ENCODE peak calls at places on chromosomes 2 and 18, in ten cellular contexts. E is heart right ventricle, X is cardiac muscle cell, R is left ventricle myocardium inferior, Q is testis, K is A549, I is RWPE2, A is gastrocnemius medialis, P is body of pancreas, O is astrocyte. W is an unnamed sample.

GRCh38 chr2:66435549-66435875 is 587 bp downstream of the MEIS1 start:
- DNase-seq in E (no peak), X (peak; percentile 58), R (no peak), Q (no peak), K (no peak), I (no peak), A (no peak), P (no peak), O (no peak), W (no peak)

GRCh38 chr2:47581201-47581600 is 178.2 kb downstream of the MSH2 start:
- DNase-seq in E (no peak), X (no peak), R (no peak), Q (no peak), K (no peak), I (no peak), A (no peak), P (no peak), O (no peak), W (no peak)

GRCh38 chr2:127145255-127145899 is 38.4 kb upstream of the BIN1 start:
- DNase-seq in E (no peak), X (no peak), R (no peak), Q (no peak), K (no peak), I (no peak), A (peak; percentile 91), P (no peak), O (peak; percentile 55), W (no peak)

GRCh38 chr2:223026357-223027110 is 25.5 kb upstream of the KCNE4 start:
- DNase-seq in E (no peak), X (no peak), R (no peak), Q (no peak), K (peak; percentile 25), I (no peak), A (no peak), P (no peak), O (no peak), W (no peak)

GRCh38 chr2:40178971-40179370 is 272.9 kb downstream of the SLC8A1 start:
- DNase-seq in E (no peak), X (no peak), R (no peak), Q (no peak), K (no peak), I (no peak), A (no peak), P (no peak), O (no peak), W (no peak)

GRCh38 chr2:234694244-234695013 is 197.5 kb upstream of the ARL4C start:
- DNase-seq in E (no peak), X (no peak), R (no peak), Q (no peak), K (no peak), I (no peak), A (no peak), P (no peak), O (peak; percentile 86), W (no peak)

GRCh38 chr2:173058673-173059072 is 17.0 kb upstream of the MAP3K20 start:
- DNase-seq in E (no peak), X (no peak), R (no peak), Q (no peak), K (no peak), I (no peak), A (no peak), P (no peak), O (no peak), W (no peak)

GRCh38 chr18:2932247-2933181 is 80.4 kb downstream of the LPIN2 start:
- DNase-seq in E (peak; percentile 66), X (peak; percentile 78), R (no peak), Q (peak; percentile 62), K (peak; percentile 21), I (no peak), A (no peak), P (peak; percentile 45), O (peak; percentile 34), W (peak; percentile 85)

DNA sequence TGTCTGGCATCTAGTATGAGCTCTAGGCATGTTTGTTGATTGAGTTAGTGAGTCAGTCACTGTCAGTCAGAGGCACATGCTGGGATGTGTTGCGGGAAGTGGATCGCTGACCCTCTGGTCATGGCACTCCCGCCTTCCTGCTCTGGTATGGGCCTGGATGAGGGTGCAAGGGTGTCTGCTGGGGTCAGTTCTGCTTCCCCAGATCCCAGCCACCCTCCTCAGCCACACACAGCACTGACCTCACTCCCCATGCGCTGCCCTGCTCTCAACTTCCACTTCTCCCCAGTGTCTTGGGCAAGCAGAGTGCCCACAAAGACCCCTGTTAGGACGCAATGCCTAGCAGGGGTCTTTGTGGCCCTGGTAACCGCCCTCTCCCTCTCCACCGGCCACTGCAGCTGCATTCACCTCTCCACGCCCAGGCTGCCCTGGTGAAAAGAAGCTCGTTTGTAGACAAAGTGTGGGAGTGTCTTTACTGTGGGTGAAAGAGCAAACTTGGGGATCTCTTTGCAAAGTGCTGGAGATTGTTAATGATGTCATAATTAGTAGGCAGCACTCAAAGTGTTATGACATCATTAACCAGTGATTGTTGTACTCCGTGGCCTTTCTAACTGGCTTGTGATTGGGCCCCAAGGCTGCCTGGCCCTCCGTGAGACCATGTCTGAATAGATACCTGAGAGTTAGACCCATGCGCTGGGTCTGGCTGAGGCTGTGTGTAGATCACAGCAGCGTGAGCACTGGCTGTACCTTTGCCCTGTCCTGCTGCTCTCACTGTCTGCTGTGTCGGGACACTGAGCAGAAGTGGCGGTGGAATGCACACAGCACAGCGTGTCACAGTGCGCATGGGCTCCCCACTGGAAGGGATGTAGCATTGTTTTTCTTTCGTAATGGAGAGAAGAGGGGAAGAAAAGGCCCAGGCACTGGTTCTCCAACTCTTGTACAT is 252.3 kb downstream of the LDLRAD4 start:
- DNase-seq in E (no peak), X (no peak), R (peak; percentile 68), Q (no peak), K (no peak), I (no peak), A (peak; percentile 26), P (no peak), O (no peak), W (no peak)
- H3K4me1 ChIP-seq in E (peaks cover 36% of the 10 kb centered on the region), X (no peaks in the 10 kb centered on the region), R (peaks cover 37% of the 10 kb centered on the region), Q (peaks cover 7% of the 10 kb centered on the region), K (no peaks in the 10 kb centered on the region), I (no peaks in the 10 kb centered on the region), A (no peaks in the 10 kb centered on the region), P (peaks cover 11% of the 10 kb centered on the region), O (no peaks in the 10 kb centered on the region), W (peaks cover 2% of the 10 kb centered on the region)

DNA sequence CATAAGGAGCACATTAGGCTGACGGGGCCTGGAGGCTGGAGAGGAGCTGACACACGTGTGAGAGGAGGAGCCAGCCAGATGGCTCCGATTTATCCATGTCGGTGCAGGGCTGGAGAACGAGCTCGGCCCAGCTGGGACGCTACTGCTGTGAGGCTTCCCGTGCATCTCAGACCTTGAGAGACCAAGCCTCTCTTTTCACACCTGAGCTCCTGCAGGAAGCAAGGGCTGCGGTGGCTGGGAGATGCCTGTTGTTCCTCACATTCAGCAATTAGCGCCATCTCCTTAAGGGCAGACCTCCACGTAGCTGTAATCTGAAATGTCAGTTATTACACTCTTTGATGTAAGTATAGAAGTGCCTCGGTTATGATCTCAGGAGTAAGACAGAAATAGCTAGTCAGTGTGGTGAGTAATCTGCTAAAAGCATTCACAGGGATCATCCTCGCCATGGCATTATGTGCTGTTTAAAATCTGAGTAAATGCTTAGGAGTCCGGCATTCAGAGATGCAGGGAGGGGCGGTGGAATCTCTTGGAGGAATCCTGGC is 107.9 kb downstream of the PRKCE start:
- DNase-seq in E (no peak), X (peak; percentile 50), R (no peak), Q (no peak), K (no peak), I (no peak), A (peak; percentile 70), P (no peak), O (peak; percentile 71), W (no peak)
- H3K4me3 ChIP-seq in E (no peak overlapping the region), X (no peak overlapping the region), R (peak overlapping the region; percentile 28), Q (no peak overlapping the region), K (no peak overlapping the region), I (no peak overlapping the region), A (peak overlapping the region; percentile 27), P (no peak overlapping the region), O (no peak overlapping the region), W (no peak overlapping the region)

GRCh38 chr18:63322246-63322645 is 2.7 kb upstream of the BCL2 start:
- DNase-seq in E (no peak), X (no peak), R (no peak), Q (no peak), K (no peak), I (no peak), A (no peak), P (no peak), O (no peak), W (no peak)

GRCh38 chr18:63321291-63321690 is 1.7 kb upstream of the BCL2 start:
- DNase-seq in E (no peak), X (no peak), R (no peak), Q (no peak), K (no peak), I (no peak), A (no peak), P (no peak), O (no peak), W (no peak)

GRCh38 chr18:63319383-63320040 is at the start of gene BCL2:
- DNase-seq in E (peak; percentile 32), X (peak; percentile 52), R (peak; percentile 31), Q (peak; percentile 57), K (peak; percentile 6), I (no peak), A (no peak), P (no peak), O (peak; percentile 18), W (no peak)

GRCh38 chr18:63320041-63320689 is 596 bp upstream of the BCL2 start:
- DNase-seq in E (peak; percentile 90), X (peak; percentile 78), R (peak; percentile 85), Q (peak; percentile 90), K (peak; percentile 28), I (no peak), A (peak; percentile 81), P (peak; percentile 75), O (peak; percentile 69), W (peak; percentile 87)

DNA sequence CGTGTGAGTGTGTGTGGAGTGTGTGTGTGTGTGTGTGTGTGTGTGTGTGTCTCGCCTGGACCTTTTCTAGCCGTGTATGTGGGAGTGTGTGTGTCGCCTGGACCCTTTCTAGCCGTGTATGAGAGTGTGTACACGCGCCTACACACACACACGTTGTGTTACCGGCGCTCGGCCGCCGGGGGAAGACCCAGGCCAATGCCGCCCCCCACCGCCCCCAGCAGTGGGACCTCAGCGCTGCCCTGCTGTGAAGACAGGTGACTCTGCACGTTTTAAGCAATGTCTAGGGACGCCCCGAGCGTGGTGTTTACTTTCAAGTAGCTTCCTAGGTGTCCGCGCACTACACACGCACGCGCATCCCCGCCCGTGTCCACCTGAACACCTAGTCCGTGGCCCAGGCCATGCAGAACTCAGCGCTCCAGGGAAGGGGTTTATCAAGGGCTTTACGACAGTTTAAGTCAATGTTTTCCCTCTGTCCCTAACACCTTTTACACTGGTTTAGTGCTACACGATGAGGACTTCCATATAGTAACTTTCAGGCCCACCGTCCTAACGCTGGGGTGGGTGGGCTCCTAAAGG is 1.2 kb upstream of the BCL2 start:
- DNase-seq in E (peak; percentile 34), X (peak; percentile 43), R (peak; percentile 32), Q (peak; percentile 69), K (no peak), I (no peak), A (peak; percentile 55), P (peak; percentile 45), O (peak; percentile 49), W (peak; percentile 75)
- TF ChIP-seq CTCF in E (no peak), X (no peak), R (no peak), Q (no peak), K (no peak), I (no peak), A (no peak), P (no peak), O (no peak), W (no peak)

GRCh38 chr2:43040084-43040854 is 186.1 kb downstream of the ZFP36L2 start:
- DNase-seq in E (no peak), X (no peak), R (no peak), Q (no peak), K (no peak), I (peak; percentile 30), A (no peak), P (no peak), O (no peak), W (peak; percentile 16)

GRCh38 chr2:43041167-43041566 is 185.2 kb downstream of the ZFP36L2 start:
- DNase-seq in E (no peak), X (no peak), R (no peak), Q (no peak), K (no peak), I (no peak), A (no peak), P (no peak), O (peak; percentile 30), W (peak; percentile 24)

GRCh38 chr2:43038720-43039099 is 187.7 kb downstream of the ZFP36L2 start:
- DNase-seq in E (no peak), X (no peak), R (no peak), Q (no peak), K (no peak), I (no peak), A (no peak), P (no peak), O (no peak), W (peak; percentile 17)

GRCh38 chr2:43038034-43038719 is 188.2 kb downstream of the ZFP36L2 start:
- DNase-seq in E (no peak), X (no peak), R (no peak), Q (no peak), K (no peak), I (peak; percentile 11), A (no peak), P (no peak), O (peak; percentile 67), W (no peak)

GRCh38 chr2:43039376-43040080 is 186.9 kb downstream of the ZFP36L2 start:
- DNase-seq in E (no peak), X (no peak), R (no peak), Q (no peak), K (no peak), I (peak; percentile 55), A (no peak), P (no peak), O (no peak), W (no peak)
- H3K4me1 ChIP-seq in E (no peaks in the 10 kb centered on the region), X (peaks cover 4% of the 10 kb centered on the region), R (peaks cover 8% of the 10 kb centered on the region), Q (peaks cover 7% of the 10 kb centered on the region), K (peaks cover 33% of the 10 kb centered on the region), I (peaks cover 45% of the 10 kb centered on the region), A (no peaks in the 10 kb centered on the region), P (peaks cover 7% of the 10 kb centered on the region), O (peaks cover 32% of the 10 kb centered on the region), W (no peaks in the 10 kb centered on the region)